ENCODE peak calls at places on chromosome 15, in ten cellular contexts. One of them, this sample, is unnamed.

GRCh38 chr15:65409284-65409631 is 13.5 kb downstream of the IGDCC4 start:
- DNase-seq in right lobe of liver: no peak
- DNase-seq in endodermal cell: no peak
- DNase-seq in activated naive CD4-positive, alpha-beta T cell treated with anti-CD3 and anti-CD28 coated beads, Interleukin-2, amount 10 ng/mL, durations not matched to agents 7 days and 5 days: no peak
- DNase-seq in neural crest cell: no peak
- DNase-seq in AG20443: peak; percentile 97
- DNase-seq in sciatic nerve: no peak
- DNase-seq in colonic mucosa: no peak
- DNase-seq in Caki2: peak; percentile 85
- DNase-seq in GDM1: peak; percentile 12
- DNase-seq in this sample: no peak

GRCh38 chr15:26551473-26551872 is 221.4 kb downstream of the GABRB3 start:
- DNase-seq in activated naive CD4-positive, alpha-beta T cell treated with anti-CD3 and anti-CD28 coated beads, Interleukin-2, amount 10 ng/mL, durations not matched to agents 7 days and 5 days: no peak
- DNase-seq in GDM1: no peak
- DNase-seq in Caki2: no peak
- DNase-seq in endodermal cell: no peak
- DNase-seq in neural crest cell: no peak
- DNase-seq in right lobe of liver: no peak
- DNase-seq in AG20443: no peak
- DNase-seq in colonic mucosa: no peak
- DNase-seq in sciatic nerve: no peak
- DNase-seq in this sample: no peak

GRCh38 chr15:31360843-31361763 is 34.5 kb downstream of the KLF13 start:
- DNase-seq in GDM1: peak; percentile 51
- DNase-seq in Caki2: no peak
- DNase-seq in sciatic nerve: no peak
- DNase-seq in AG20443: no peak
- DNase-seq in endodermal cell: no peak
- DNase-seq in colonic mucosa: peak; percentile 77
- DNase-seq in neural crest cell: no peak
- DNase-seq in activated naive CD4-positive, alpha-beta T cell treated with anti-CD3 and anti-CD28 coated beads, Interleukin-2, amount 10 ng/mL, durations not matched to agents 7 days and 5 days: peak; percentile 95
- DNase-seq in right lobe of liver: peak; percentile 67
- DNase-seq in this sample: no peak

GRCh38 chr15:39641187-39641889 is 60.5 kb downstream of the THBS1 start:
- DNase-seq in activated naive CD4-positive, alpha-beta T cell treated with anti-CD3 and anti-CD28 coated beads, Interleukin-2, amount 10 ng/mL, durations not matched to agents 7 days and 5 days: no peak
- DNase-seq in AG20443: no peak
- DNase-seq in neural crest cell: no peak
- DNase-seq in GDM1: no peak
- DNase-seq in colonic mucosa: peak; percentile 60
- DNase-seq in endodermal cell: no peak
- DNase-seq in right lobe of liver: no peak
- DNase-seq in Caki2: no peak
- DNase-seq in sciatic nerve: no peak
- DNase-seq in this sample: peak; percentile 88

GRCh38 chr15:29270169-29270955 is 740 bp upstream of the NSMCE3 start:
- DNase-seq in colonic mucosa: peak; percentile 21
- DNase-seq in neural crest cell: no peak
- DNase-seq in Caki2: no peak
- DNase-seq in GDM1: no peak
- DNase-seq in right lobe of liver: no peak
- DNase-seq in endodermal cell: no peak
- DNase-seq in AG20443: peak; percentile 16
- DNase-seq in sciatic nerve: no peak
- DNase-seq in activated naive CD4-positive, alpha-beta T cell treated with anti-CD3 and anti-CD28 coated beads, Interleukin-2, amount 10 ng/mL, durations not matched to agents 7 days and 5 days: peak; percentile 32
- DNase-seq in this sample: no peak

GRCh38 chr15:101614001-101614585 is 38.1 kb downstream of the TM2D3 start:
- DNase-seq in activated naive CD4-positive, alpha-beta T cell treated with anti-CD3 and anti-CD28 coated beads, Interleukin-2, amount 10 ng/mL, durations not matched to agents 7 days and 5 days: no peak
- DNase-seq in colonic mucosa: no peak
- DNase-seq in AG20443: no peak
- DNase-seq in GDM1: no peak
- DNase-seq in Caki2: no peak
- DNase-seq in neural crest cell: no peak
- DNase-seq in endodermal cell: no peak
- DNase-seq in right lobe of liver: peak; percentile 69
- DNase-seq in sciatic nerve: no peak
- DNase-seq in this sample: no peak

GRCh38 chr15:89550427-89550826 is 24.8 kb upstream of the TICRR start:
- DNase-seq in neural crest cell: no peak
- DNase-seq in GDM1: no peak
- DNase-seq in Caki2: no peak
- DNase-seq in right lobe of liver: no peak
- DNase-seq in endodermal cell: no peak
- DNase-seq in activated naive CD4-positive, alpha-beta T cell treated with anti-CD3 and anti-CD28 coated beads, Interleukin-2, amount 10 ng/mL, durations not matched to agents 7 days and 5 days: no peak
- DNase-seq in AG20443: no peak
- DNase-seq in sciatic nerve: no peak
- DNase-seq in colonic mucosa: no peak
- DNase-seq in this sample: no peak

GRCh38 chr15:92068121-92068520 is 214.6 kb downstream of the SLCO3A1 start:
- DNase-seq in right lobe of liver: no peak
- DNase-seq in endodermal cell: no peak
- DNase-seq in Caki2: no peak
- DNase-seq in sciatic nerve: no peak
- DNase-seq in neural crest cell: no peak
- DNase-seq in AG20443: no peak
- DNase-seq in GDM1: peak; percentile 23
- DNase-seq in colonic mucosa: no peak
- DNase-seq in activated naive CD4-positive, alpha-beta T cell treated with anti-CD3 and anti-CD28 coated beads, Interleukin-2, amount 10 ng/mL, durations not matched to agents 7 days and 5 days: no peak
- DNase-seq in this sample: no peak

GRCh38 chr15:66882251-66883020 is 180.4 kb downstream of the SMAD6 start:
- DNase-seq in endodermal cell: peak; percentile 54
- DNase-seq in right lobe of liver: peak; percentile 39
- DNase-seq in AG20443: peak; percentile 77
- DNase-seq in neural crest cell: no peak
- DNase-seq in sciatic nerve: no peak
- DNase-seq in colonic mucosa: peak; percentile 17
- DNase-seq in GDM1: no peak
- DNase-seq in activated naive CD4-positive, alpha-beta T cell treated with anti-CD3 and anti-CD28 coated beads, Interleukin-2, amount 10 ng/mL, durations not matched to agents 7 days and 5 days: no peak
- DNase-seq in Caki2: no peak
- DNase-seq in this sample: no peak

GRCh38 chr15:51223771-51224229 is 114.6 kb downstream of the CYP19A1 start:
- DNase-seq in activated naive CD4-positive, alpha-beta T cell treated with anti-CD3 and anti-CD28 coated beads, Interleukin-2, amount 10 ng/mL, durations not matched to agents 7 days and 5 days: no peak
- DNase-seq in neural crest cell: no peak
- DNase-seq in AG20443: peak; percentile 85
- DNase-seq in sciatic nerve: no peak
- DNase-seq in colonic mucosa: no peak
- DNase-seq in GDM1: peak; percentile 11
- DNase-seq in Caki2: peak; percentile 21
- DNase-seq in endodermal cell: no peak
- DNase-seq in right lobe of liver: no peak
- DNase-seq in this sample: no peak

GRCh38 chr15:70133296-70133695 is 35.6 kb upstream of the TLE3 start:
- DNase-seq in neural crest cell: no peak
- DNase-seq in sciatic nerve: peak; percentile 47
- DNase-seq in activated naive CD4-positive, alpha-beta T cell treated with anti-CD3 and anti-CD28 coated beads, Interleukin-2, amount 10 ng/mL, durations not matched to agents 7 days and 5 days: no peak
- DNase-seq in Caki2: no peak
- DNase-seq in right lobe of liver: peak; percentile 89
- DNase-seq in endodermal cell: no peak
- DNase-seq in GDM1: no peak
- DNase-seq in colonic mucosa: peak; percentile 48
- DNase-seq in AG20443: no peak
- DNase-seq in this sample: no peak

GRCh38 chr15:79310612-79310984 is 314 bp upstream of the TMED3 start:
- DNase-seq in GDM1: peak; percentile 41
- DNase-seq in activated naive CD4-positive, alpha-beta T cell treated with anti-CD3 and anti-CD28 coated beads, Interleukin-2, amount 10 ng/mL, durations not matched to agents 7 days and 5 days: no peak
- DNase-seq in neural crest cell: no peak
- DNase-seq in AG20443: no peak
- DNase-seq in right lobe of liver: no peak
- DNase-seq in endodermal cell: no peak
- DNase-seq in Caki2: no peak
- DNase-seq in colonic mucosa: no peak
- DNase-seq in sciatic nerve: no peak
- DNase-seq in this sample: no peak

GRCh38 chr15:38398134-38398533 is 55.8 kb upstream of the FAM98B start:
- DNase-seq in GDM1: no peak
- DNase-seq in right lobe of liver: no peak
- DNase-seq in colonic mucosa: no peak
- DNase-seq in AG20443: peak; percentile 79
- DNase-seq in activated naive CD4-positive, alpha-beta T cell treated with anti-CD3 and anti-CD28 coated beads, Interleukin-2, amount 10 ng/mL, durations not matched to agents 7 days and 5 days: no peak
- DNase-seq in neural crest cell: no peak
- DNase-seq in endodermal cell: no peak
- DNase-seq in sciatic nerve: no peak
- DNase-seq in Caki2: peak; percentile 51
- DNase-seq in this sample: peak; percentile 46

GRCh38 chr15:43204016-43204901 is 16.6 kb downstream of the EPB42 start:
- DNase-seq in colonic mucosa: peak; percentile 29
- DNase-seq in activated naive CD4-positive, alpha-beta T cell treated with anti-CD3 and anti-CD28 coated beads, Interleukin-2, amount 10 ng/mL, durations not matched to agents 7 days and 5 days: peak; percentile 70
- DNase-seq in neural crest cell: peak; percentile 41
- DNase-seq in endodermal cell: peak; percentile 86
- DNase-seq in right lobe of liver: no peak
- DNase-seq in Caki2: peak; percentile 20
- DNase-seq in sciatic nerve: peak; percentile 70
- DNase-seq in GDM1: no peak
- DNase-seq in AG20443: peak; percentile 80
- DNase-seq in this sample: no peak

GRCh38 chr15:67708500-67708899 is 116.8 kb upstream of the SKOR1 start:
- DNase-seq in GDM1: no peak
- DNase-seq in AG20443: no peak
- DNase-seq in right lobe of liver: no peak
- DNase-seq in sciatic nerve: no peak
- DNase-seq in neural crest cell: no peak
- DNase-seq in Caki2: no peak
- DNase-seq in activated naive CD4-positive, alpha-beta T cell treated with anti-CD3 and anti-CD28 coated beads, Interleukin-2, amount 10 ng/mL, durations not matched to agents 7 days and 5 days: no peak
- DNase-seq in endodermal cell: no peak
- DNase-seq in colonic mucosa: no peak
- DNase-seq in this sample: no peak

GRCh38 chr15:80991446-80991845 is 1.8 kb upstream of the MESD start:
- DNase-seq in colonic mucosa: peak; percentile 66
- DNase-seq in sciatic nerve: peak; percentile 79
- DNase-seq in neural crest cell: no peak
- DNase-seq in GDM1: no peak
- DNase-seq in Caki2: no peak
- DNase-seq in endodermal cell: no peak
- DNase-seq in AG20443: peak; percentile 81
- DNase-seq in right lobe of liver: no peak
- DNase-seq in activated naive CD4-positive, alpha-beta T cell treated with anti-CD3 and anti-CD28 coated beads, Interleukin-2, amount 10 ng/mL, durations not matched to agents 7 days and 5 days: peak; percentile 68
- DNase-seq in this sample: no peak

GRCh38 chr15:41284425-41285177 is 47.8 kb downstream of the OIP5 start:
- DNase-seq in sciatic nerve: no peak
- DNase-seq in AG20443: peak; percentile 14
- DNase-seq in Caki2: no peak
- DNase-seq in neural crest cell: no peak
- DNase-seq in right lobe of liver: peak; percentile 51
- DNase-seq in endodermal cell: no peak
- DNase-seq in GDM1: no peak
- DNase-seq in activated naive CD4-positive, alpha-beta T cell treated with anti-CD3 and anti-CD28 coated beads, Interleukin-2, amount 10 ng/mL, durations not matched to agents 7 days and 5 days: no peak
- DNase-seq in colonic mucosa: peak; percentile 51
- DNase-seq in this sample: no peak

GRCh38 chr15:67290319-67290718 is 35.7 kb downstream of the IQCH start:
- DNase-seq in Caki2: no peak
- DNase-seq in endodermal cell: no peak
- DNase-seq in neural crest cell: no peak
- DNase-seq in colonic mucosa: no peak
- DNase-seq in sciatic nerve: no peak
- DNase-seq in right lobe of liver: no peak
- DNase-seq in GDM1: no peak
- DNase-seq in AG20443: no peak
- DNase-seq in activated naive CD4-positive, alpha-beta T cell treated with anti-CD3 and anti-CD28 coated beads, Interleukin-2, amount 10 ng/mL, durations not matched to agents 7 days and 5 days: no peak
- DNase-seq in this sample: no peak

GRCh38 chr15:57036352-57036751 is 117.9 kb downstream of the TCF12 start:
- DNase-seq in endodermal cell: no peak
- DNase-seq in AG20443: no peak
- DNase-seq in colonic mucosa: no peak
- DNase-seq in right lobe of liver: no peak
- DNase-seq in neural crest cell: no peak
- DNase-seq in activated naive CD4-positive, alpha-beta T cell treated with anti-CD3 and anti-CD28 coated beads, Interleukin-2, amount 10 ng/mL, durations not matched to agents 7 days and 5 days: no peak
- DNase-seq in sciatic nerve: no peak
- DNase-seq in GDM1: no peak
- DNase-seq in Caki2: no peak
- DNase-seq in this sample: no peak

GRCh38 chr15:88604381-88604951 is 16.7 kb upstream of the AEN start:
- DNase-seq in sciatic nerve: no peak
- DNase-seq in right lobe of liver: no peak
- DNase-seq in AG20443: no peak
- DNase-seq in endodermal cell: peak; percentile 78
- DNase-seq in colonic mucosa: no peak
- DNase-seq in activated naive CD4-positive, alpha-beta T cell treated with anti-CD3 and anti-CD28 coated beads, Interleukin-2, amount 10 ng/mL, durations not matched to agents 7 days and 5 days: no peak
- DNase-seq in Caki2: no peak
- DNase-seq in GDM1: no peak
- DNase-seq in neural crest cell: no peak
- DNase-seq in this sample: no peak

GRCh38 chr15:29070471-29071192 is 184.9 kb downstream of the APBA2 start:
- DNase-seq in neural crest cell: no peak
- DNase-seq in right lobe of liver: no peak
- DNase-seq in Caki2: no peak
- DNase-seq in sciatic nerve: no peak
- DNase-seq in colonic mucosa: no peak
- DNase-seq in AG20443: no peak
- DNase-seq in endodermal cell: peak; percentile 18
- DNase-seq in activated naive CD4-positive, alpha-beta T cell treated with anti-CD3 and anti-CD28 coated beads, Interleukin-2, amount 10 ng/mL, durations not matched to agents 7 days and 5 days: no peak
- DNase-seq in GDM1: no peak
- DNase-seq in this sample: no peak

GRCh38 chr15:75389791-75390382 is 21.5 kb upstream of the MAN2C1 start:
- DNase-seq in right lobe of liver: no peak
- DNase-seq in Caki2: peak; percentile 78
- DNase-seq in neural crest cell: no peak
- DNase-seq in GDM1: no peak
- DNase-seq in endodermal cell: no peak
- DNase-seq in activated naive CD4-positive, alpha-beta T cell treated with anti-CD3 and anti-CD28 coated beads, Interleukin-2, amount 10 ng/mL, durations not matched to agents 7 days and 5 days: no peak
- DNase-seq in sciatic nerve: no peak
- DNase-seq in colonic mucosa: no peak
- DNase-seq in AG20443: no peak
- DNase-seq in this sample: no peak

GRCh38 chr15:25248583-25249235 is 190.1 kb downstream of the UBE3A start:
- DNase-seq in endodermal cell: no peak
- DNase-seq in right lobe of liver: peak; percentile 33
- DNase-seq in AG20443: no peak
- DNase-seq in colonic mucosa: peak; percentile 7
- DNase-seq in Caki2: no peak
- DNase-seq in sciatic nerve: peak; percentile 18
- DNase-seq in GDM1: no peak
- DNase-seq in activated naive CD4-positive, alpha-beta T cell treated with anti-CD3 and anti-CD28 coated beads, Interleukin-2, amount 10 ng/mL, durations not matched to agents 7 days and 5 days: no peak
- DNase-seq in neural crest cell: no peak
- DNase-seq in this sample: no peak

GRCh38 chr15:66708389-66708788 is 6.4 kb downstream of the SMAD6 start:
- DNase-seq in right lobe of liver: no peak
- DNase-seq in Caki2: no peak
- DNase-seq in endodermal cell: no peak
- DNase-seq in colonic mucosa: no peak
- DNase-seq in activated naive CD4-positive, alpha-beta T cell treated with anti-CD3 and anti-CD28 coated beads, Interleukin-2, amount 10 ng/mL, durations not matched to agents 7 days and 5 days: no peak
- DNase-seq in sciatic nerve: no peak
- DNase-seq in neural crest cell: no peak
- DNase-seq in AG20443: no peak
- DNase-seq in GDM1: no peak
- DNase-seq in this sample: no peak

GRCh38 chr15:97995881-97996603 is 35.5 kb downstream of the ARRDC4 start:
- DNase-seq in colonic mucosa: peak; percentile 46
- DNase-seq in Caki2: no peak
- DNase-seq in AG20443: peak; percentile 34
- DNase-seq in right lobe of liver: no peak
- DNase-seq in endodermal cell: peak; percentile 77
- DNase-seq in activated naive CD4-positive, alpha-beta T cell treated with anti-CD3 and anti-CD28 coated beads, Interleukin-2, amount 10 ng/mL, durations not matched to agents 7 days and 5 days: no peak
- DNase-seq in neural crest cell: peak; percentile 5
- DNase-seq in GDM1: peak; percentile 18
- DNase-seq in sciatic nerve: no peak
- DNase-seq in this sample: no peak

GRCh38 chr15:90413411-90414379 is 25.7 kb downstream of the IQGAP1 start:
- DNase-seq in neural crest cell: no peak
- DNase-seq in GDM1: no peak
- DNase-seq in AG20443: no peak
- DNase-seq in colonic mucosa: no peak
- DNase-seq in right lobe of liver: no peak
- DNase-seq in sciatic nerve: no peak
- DNase-seq in activated naive CD4-positive, alpha-beta T cell treated with anti-CD3 and anti-CD28 coated beads, Interleukin-2, amount 10 ng/mL, durations not matched to agents 7 days and 5 days: no peak
- DNase-seq in endodermal cell: no peak
- DNase-seq in Caki2: no peak
- DNase-seq in this sample: no peak

GRCh38 chr15:34754674-34755418 is at the start of gene GJD2:
- DNase-seq in GDM1: no peak
- DNase-seq in colonic mucosa: no peak
- DNase-seq in AG20443: peak; percentile 28
- DNase-seq in endodermal cell: peak; percentile 84
- DNase-seq in Caki2: no peak
- DNase-seq in neural crest cell: no peak
- DNase-seq in sciatic nerve: no peak
- DNase-seq in activated naive CD4-positive, alpha-beta T cell treated with anti-CD3 and anti-CD28 coated beads, Interleukin-2, amount 10 ng/mL, durations not matched to agents 7 days and 5 days: no peak
- DNase-seq in right lobe of liver: no peak
- DNase-seq in this sample: no peak

GRCh38 chr15:68367992-68368391 is 64.0 kb downstream of the ITGA11 start:
- DNase-seq in endodermal cell: no peak
- DNase-seq in GDM1: no peak
- DNase-seq in AG20443: no peak
- DNase-seq in activated naive CD4-positive, alpha-beta T cell treated with anti-CD3 and anti-CD28 coated beads, Interleukin-2, amount 10 ng/mL, durations not matched to agents 7 days and 5 days: no peak
- DNase-seq in colonic mucosa: no peak
- DNase-seq in right lobe of liver: no peak
- DNase-seq in sciatic nerve: no peak
- DNase-seq in Caki2: no peak
- DNase-seq in neural crest cell: no peak
- DNase-seq in this sample: no peak